ENCODE peak calls at places on chromosomes 16 and 17, in nine cellular contexts. S is osteoblast; R is sigmoid colon; B is CD8-positive, alpha-beta T cell; V is GM23338; N is AG10803; D is CD4-positive, alpha-beta T cell; L is esophagus squamous epithelium; U is left ventricle myocardium inferior. A is an unnamed sample.

GRCh38 chr17:60538726-60539125 is 12.7 kb upstream of the APPBP2 start:
- DNase-seq in S (no peak), R (no peak), B (no peak), V (no peak), N (no peak), D (no peak), L (no peak), U (no peak), A (no peak)

GRCh38 chr17:65783845-65784334 is 222.4 kb upstream of the AXIN2 start:
- DNase-seq in S (no peak), R (no peak), B (no peak), V (no peak), N (peak), D (no peak), L (no peak), U (no peak), A (peak)

GRCh38 chr17:70084476-70084875 is 9.5 kb downstream of the KCNJ16 start:
- DNase-seq in S (peak), R (no peak), B (no peak), V (peak), N (no peak), D (no peak), L (no peak), U (no peak), A (peak)

GRCh38 chr17:48106802-48107136 is 797 bp upstream of the SNX11 start:
- DNase-seq in S (no peak), R (no peak), B (no peak), V (no peak), N (no peak), D (no peak), L (no peak), U (no peak), A (no peak)

GRCh38 chr16:4388275-4389021 is 16.8 kb downstream of the VASN start:
- DNase-seq in S (peak), R (no peak), B (no peak), V (peak), N (peak), D (no peak), L (no peak), U (peak), A (peak)

GRCh38 chr17:19391432-19391831 is 4.4 kb upstream of the MFAP4 start:
- DNase-seq in S (peak), R (peak), B (no peak), V (no peak), N (no peak), D (no peak), L (no peak), U (no peak), A (no peak)

GRCh38 chr16:28297784-28298510 is 5.6 kb downstream of the SBK1 start:
- DNase-seq in S (peak), R (no peak), B (no peak), V (peak), N (no peak), D (no peak), L (no peak), U (no peak), A (no peak)

GRCh38 chr17:32936894-32937500 is 9.0 kb downstream of the TMEM98 start:
- DNase-seq in S (peak), R (peak), B (peak), V (peak), N (peak), D (peak), L (no peak), U (peak), A (peak)

GRCh38 chr16:49674255-49674980 is 181.5 kb downstream of the ZNF423 start:
- DNase-seq in S (peak), R (no peak), B (no peak), V (no peak), N (no peak), D (no peak), L (no peak), U (no peak), A (no peak)

GRCh38 chr16:75086281-75086680 is 30.3 kb downstream of the LDHD start:
- DNase-seq in S (no peak), R (no peak), B (no peak), V (no peak), N (peak), D (no peak), L (no peak), U (no peak), A (peak)

GRCh38 chr16:22614271-22614947 is 103.7 kb downstream of the NPIPB5 start:
- DNase-seq in S (no peak), R (no peak), B (no peak), V (no peak), N (peak), D (no peak), L (no peak), U (no peak), A (no peak)

GRCh38 chr17:74812109-74812864 is 36.1 kb upstream of the NAT9 start:
- DNase-seq in S (no peak), R (no peak), B (no peak), V (no peak), N (no peak), D (no peak), L (no peak), U (peak), A (no peak)

GRCh38 chr16:1533443-1533951 is at the start of gene TMEM204:
- DNase-seq in S (peak), R (peak), B (peak), V (peak), N (peak), D (peak), L (no peak), U (peak), A (peak)

GRCh38 chr17:76940738-76941350 is 72.6 kb downstream of the MGAT5B start:
- DNase-seq in S (no peak), R (no peak), B (no peak), V (peak), N (no peak), D (no peak), L (no peak), U (no peak), A (no peak)
- TF ChIP-seq CTCF in S (peak), R (no peak), B (no peak), V (peak), N (no peak), D (no peak), L (no peak), U (no peak), A (no peak)

DNA sequence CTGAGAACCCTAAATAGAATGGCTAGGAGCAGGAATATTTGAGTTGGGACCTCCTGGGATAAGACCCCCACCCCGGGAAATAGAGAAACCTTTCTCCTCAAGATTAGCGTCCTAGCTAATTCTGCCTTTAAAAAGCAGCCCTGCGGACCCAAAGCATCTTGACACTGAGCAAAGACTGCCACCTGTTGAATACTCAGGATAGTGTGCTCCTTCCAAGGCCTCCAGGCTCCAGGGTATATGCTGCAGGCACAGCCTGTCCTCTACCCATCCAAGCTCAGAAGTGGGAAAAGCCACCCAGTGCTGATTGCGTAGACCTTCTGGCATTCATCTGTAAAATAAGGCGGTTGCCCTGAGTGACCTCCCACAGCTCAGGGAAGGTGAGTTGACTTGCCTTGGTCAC is 456.2 kb upstream of the DYNLRB2 start:
- DNase-seq in S (peak), R (peak), B (no peak), V (peak), N (peak), D (no peak), L (no peak), U (peak), A (peak)
- TF ChIP-seq CTCF in S (peak), R (no peak), B (no peak), V (peak), N (peak), D (no peak), L (peak), U (peak), A (no peak)

GRCh38 chr17:45663772-45664171 is 120.3 kb upstream of the CRHR1 start:
- DNase-seq in S (peak), R (no peak), B (no peak), V (no peak), N (no peak), D (no peak), L (no peak), U (no peak), A (no peak)

GRCh38 chr17:45660474-45660873 is 123.6 kb upstream of the CRHR1 start:
- DNase-seq in S (no peak), R (no peak), B (no peak), V (peak), N (no peak), D (no peak), L (no peak), U (no peak), A (no peak)

GRCh38 chr17:45666046-45666600 is 118.0 kb upstream of the CRHR1 start:
- DNase-seq in S (peak), R (no peak), B (no peak), V (peak), N (no peak), D (no peak), L (no peak), U (no peak), A (no peak)

GRCh38 chr17:45666641-45667040 is 117.5 kb upstream of the CRHR1 start:
- DNase-seq in S (no peak), R (no peak), B (no peak), V (no peak), N (no peak), D (no peak), L (no peak), U (no peak), A (no peak)

DNA sequence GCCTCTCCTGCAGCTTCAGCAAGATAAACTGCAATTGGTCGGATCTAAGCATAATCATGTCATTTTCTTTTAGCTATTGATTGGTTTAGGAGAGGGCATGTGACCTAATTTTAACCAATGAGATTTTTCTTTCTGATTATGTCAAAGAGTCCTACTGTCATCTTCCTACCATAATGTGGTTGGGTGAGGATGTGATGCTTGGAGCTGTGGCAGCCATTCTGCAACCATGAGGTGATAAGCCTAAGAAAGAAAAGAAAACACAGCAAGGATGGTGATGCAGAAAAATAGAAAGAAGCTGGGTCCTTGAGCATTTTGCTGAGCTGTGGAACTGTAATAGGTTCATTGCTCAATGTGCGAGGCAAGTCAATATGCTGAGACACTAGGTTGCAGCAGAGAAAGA is 121.7 kb upstream of the CRHR1 start:
- DNase-seq in S (no peak), R (no peak), B (no peak), V (no peak), N (no peak), D (no peak), L (no peak), U (no peak), A (no peak)
- TF ChIP-seq CTCF in S (no peak), R (no peak), B (no peak), V (no peak), N (no peak), D (no peak), L (no peak), U (no peak), A (no peak)

DNA sequence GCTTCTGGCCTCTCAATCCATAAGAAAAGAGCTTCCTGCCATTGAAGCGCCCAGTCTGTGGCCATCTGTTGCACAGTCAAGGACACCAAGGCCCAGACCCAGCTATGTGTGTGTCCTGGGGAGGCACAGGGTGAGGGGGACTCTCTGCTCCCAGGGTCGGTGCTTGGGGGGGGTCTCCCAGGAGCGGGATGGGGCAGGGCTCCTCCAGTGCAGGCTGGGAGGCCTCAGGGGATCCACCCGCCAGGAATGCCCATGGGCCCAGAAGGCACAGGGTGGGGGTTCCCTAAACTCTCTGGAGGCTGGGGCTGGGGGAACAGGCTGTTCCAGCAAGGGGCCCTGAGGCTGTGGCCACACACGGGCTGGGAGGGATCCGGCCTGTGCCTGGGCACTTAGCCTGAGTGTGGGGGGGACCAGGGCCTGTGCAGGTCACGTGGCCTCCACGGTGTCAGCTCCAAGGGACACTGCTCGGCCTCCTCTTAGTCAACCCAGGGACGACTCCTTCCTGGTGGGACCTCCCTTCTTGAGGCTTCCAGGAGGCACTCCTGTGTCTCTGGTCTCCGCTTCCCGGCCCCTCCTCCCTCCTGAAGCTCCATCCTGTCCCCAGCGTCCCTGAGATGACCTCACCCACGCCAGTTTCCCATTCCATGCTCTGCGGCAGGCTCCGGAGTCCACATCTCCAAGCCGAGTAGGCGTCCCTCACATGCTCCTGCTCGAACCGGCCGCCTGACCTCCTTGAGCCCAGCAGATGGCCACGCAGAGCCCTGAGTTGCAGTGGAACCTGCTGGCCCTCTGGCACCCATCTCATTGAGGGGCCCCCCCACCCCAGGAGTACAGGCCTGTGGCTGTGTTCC is 23.1 kb upstream of the BAHCC1 start:
- DNase-seq in S (peak), R (peak), B (no peak), V (peak), N (peak), D (no peak), L (no peak), U (peak), A (peak)
- TF ChIP-seq CTCF in S (peak), R (no peak), B (no peak), V (peak), N (peak), D (no peak), L (no peak), U (peak), A (peak)

GRCh38 chr16:65218348-65218747 is 96.5 kb upstream of the CDH11 start:
- DNase-seq in S (no peak), R (no peak), B (no peak), V (peak), N (no peak), D (no peak), L (no peak), U (no peak), A (no peak)
- TF ChIP-seq CTCF in S (no peak), R (no peak), B (no peak), V (peak), N (no peak), D (no peak), L (no peak), U (no peak), A (no peak)

A was measured in fibroblast of the aortic adventitia.